ENCODE peak calls at places on chromosome 11, in five cellular contexts. Y is bronchial epithelial cell, O is body of pancreas, U is foreskin fibroblast, C is PC-9. I is an unnamed sample.

GRCh38 chr11:88292156-88292844 is 45.2 kb downstream of the CTSC start:
- DNase-seq in Y (peak), O (peak), U (peak), C (no peak), I (no peak)

GRCh38 chr11:124961972-124962609 is 8.1 kb downstream of the CCDC15 start:
- DNase-seq in Y (peak), O (no peak), U (peak), C (peak), I (peak)

GRCh38 chr11:2330696-2331095 is 28.9 kb downstream of the TSPAN32 start:
- DNase-seq in Y (no peak), O (no peak), U (no peak), C (no peak), I (no peak)

GRCh38 chr11:7485136-7485853 is at the start of gene OLFML1:
- DNase-seq in Y (no peak), O (peak), U (peak), C (no peak), I (no peak)

GRCh38 chr11:123544631-123545375 is 109.6 kb downstream of the SCN3B start:
- DNase-seq in Y (no peak), O (no peak), U (no peak), C (no peak), I (no peak)

GRCh38 chr11:121575250-121575962 is 122.6 kb upstream of the SORL1-AS1 start:
- DNase-seq in Y (no peak), O (peak), U (peak), C (no peak), I (no peak)

GRCh38 chr11:100863080-100863581 is 176.0 kb downstream of the ARHGAP42 start:
- DNase-seq in Y (peak), O (peak), U (peak), C (peak), I (peak)

GRCh38 chr11:68840661-68841653 is 759 bp downstream of the CPT1A start:
- DNase-seq in Y (no peak), O (peak), U (peak), C (peak), I (no peak)

GRCh38 chr11:66568124-66568916 is at the start of gene CTSF:
- DNase-seq in Y (peak), O (peak), U (peak), C (peak), I (no peak)

GRCh38 chr11:116960916-116961315 is 123.5 kb upstream of the APOA1 start:
- DNase-seq in Y (peak), O (peak), U (peak), C (peak), I (no peak)

GRCh38 chr11:45902452-45903380 is 4.4 kb downstream of the FREY1 start:
- DNase-seq in Y (no peak), O (no peak), U (no peak), C (no peak), I (no peak)

GRCh38 chr11:45901646-45902045 is 5.4 kb downstream of the FREY1 start:
- DNase-seq in Y (no peak), O (no peak), U (no peak), C (no peak), I (no peak)

GRCh38 chr11:45899448-45900174 is 7.5 kb downstream of the FREY1 start:
- DNase-seq in Y (peak), O (peak), U (peak), C (peak), I (no peak)

GRCh38 chr11:45899086-45899447 is 8.0 kb downstream of the FREY1 start:
- DNase-seq in Y (no peak), O (no peak), U (no peak), C (no peak), I (no peak)

GRCh38 chr11:45900916-45901617 is 6.0 kb downstream of the FREY1 start:
- DNase-seq in Y (no peak), O (peak), U (peak), C (no peak), I (no peak)
- H3K4me3 ChIP-seq in Y (no peak), O (peak), U (peak), C (peak), I (no peak)

GRCh38 chr11:118207079-118207478 is 17.7 kb downstream of the JAML start:
- DNase-seq in Y (no peak), O (no peak), U (no peak), C (no peak), I (no peak)
- TF ChIP-seq CTCF in Y (no peak), O (no peak), U (no peak), C (no peak), I (no peak)

GRCh38 chr11:74341926-74342325 is 30.5 kb upstream of the P4HA3 start:
- DNase-seq in Y (no peak), O (no peak), U (peak), C (no peak), I (no peak)
- H3K4me3 ChIP-seq in Y (no peak), O (no peak), U (no peak), C (no peak), I (no peak)

DNA sequence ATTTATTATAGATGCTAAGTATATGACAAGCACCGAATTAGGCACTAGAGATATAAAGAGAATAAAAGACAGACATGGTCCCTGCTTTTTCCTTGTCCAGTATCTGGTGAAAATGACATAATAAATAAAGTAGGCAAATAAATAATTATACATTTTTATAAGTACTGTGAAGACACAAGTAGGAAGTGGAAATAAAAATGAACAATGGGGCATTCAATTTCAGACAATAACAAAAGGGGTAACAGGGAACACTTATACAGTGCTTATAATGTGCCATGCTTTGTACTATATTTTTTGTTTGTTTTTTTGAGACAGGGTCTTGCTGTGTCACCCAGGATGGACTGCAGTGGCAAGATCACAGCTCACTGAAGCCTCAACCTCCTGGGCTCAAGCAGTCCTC is 4.3 kb downstream of the KBTBD3 start:
- DNase-seq in Y (no peak), O (no peak), U (no peak), C (no peak), I (no peak)
- TF ChIP-seq CTCF in Y (no peak), O (no peak), U (no peak), C (no peak), I (no peak)

DNA sequence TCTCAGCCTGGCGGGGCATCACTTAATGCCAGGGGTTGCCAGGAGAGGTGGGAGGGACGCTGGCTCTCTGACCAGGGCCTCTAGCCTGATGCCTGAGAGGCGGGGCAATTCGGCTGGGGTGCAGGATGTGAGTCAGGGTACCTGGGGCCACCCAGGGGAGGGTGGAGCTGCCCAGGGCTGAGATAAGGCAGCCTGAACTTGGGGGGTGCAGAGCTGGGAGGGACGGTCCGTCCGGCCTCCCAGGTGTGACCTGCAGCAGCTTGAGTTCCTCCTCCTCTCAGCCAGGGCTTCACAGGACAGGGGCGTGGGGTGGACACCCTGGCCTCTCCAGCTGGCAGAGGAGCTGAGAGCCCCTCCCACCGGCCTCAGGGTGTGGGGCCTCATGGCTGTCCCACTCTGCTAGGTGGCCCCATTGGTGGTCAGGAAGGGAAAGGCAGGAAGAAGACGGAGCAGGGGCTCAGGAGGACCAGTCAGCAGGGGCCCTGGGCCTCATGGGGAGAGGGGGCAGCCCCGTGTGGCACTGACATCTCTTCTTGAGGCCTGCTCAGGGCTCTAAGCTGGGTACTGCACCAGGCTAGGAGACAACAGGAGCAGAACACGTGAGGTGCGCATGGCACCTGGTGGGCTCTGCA is 942 bp upstream of the RPS6KA4 start:
- DNase-seq in Y (peak), O (no peak), U (peak), C (peak), I (no peak)
- H3K4me3 ChIP-seq in Y (peak), O (no peak), U (peak), C (peak), I (peak)

GRCh38 chr11:111937859-111938258 is 716 bp downstream of the DIXDC1 start:
- DNase-seq in Y (no peak), O (no peak), U (peak), C (no peak), I (no peak)
- TF ChIP-seq CTCF in Y (no peak), O (no peak), U (no peak), C (no peak), I (no peak)

GRCh38 chr11:31812392-31813241 is 1.5 kb upstream of the PAX6 start:
- DNase-seq in Y (no peak), O (no peak), U (no peak), C (no peak), I (no peak)
- H3K4me3 ChIP-seq in Y (no peak), O (peak), U (peak), C (peak), I (peak)

GRCh38 chr11:78417175-78417887 is at the start of gene GAB2:
- DNase-seq in Y (no peak), O (peak), U (no peak), C (no peak), I (no peak)

GRCh38 chr11:78416285-78417174 is 1.1 kb downstream of the GAB2 start:
- DNase-seq in Y (peak), O (peak), U (peak), C (peak), I (no peak)

GRCh38 chr11:78417888-78418583 is 416 bp upstream of the GAB2 start:
- DNase-seq in Y (peak), O (peak), U (peak), C (peak), I (no peak)

GRCh38 chr11:78415338-78415737 is 2.3 kb downstream of the GAB2 start:
- DNase-seq in Y (no peak), O (no peak), U (no peak), C (peak), I (no peak)

GRCh38 chr11:78414321-78415051 is 3.1 kb downstream of the GAB2 start:
- DNase-seq in Y (peak), O (no peak), U (peak), C (peak), I (no peak)
- TF ChIP-seq CTCF in Y (peak), O (peak), U (peak), C (peak), I (peak)

I was measured in GM12864.